ENCODE peak calls at places on chromosomes 5 and 9, in seven cellular contexts. F, N, I, H, M, X and A are unnamed samples.

GRCh38 chr5:108381955-108382783 is at the start of gene FBXL17:
- DNase-seq in N (peak; percentile 96), X (peak; percentile 96), M (peak; percentile 95), H (peak; percentile 87), F (peak; percentile 96), I (peak; percentile 92), A (peak; percentile 95)

GRCh38 chr5:83474986-83475385 is 3.4 kb downstream of the VCAN start:
- DNase-seq in N (no peak), H (no peak), X (no peak), M (no peak), I (peak; percentile 45), F (no peak), A (no peak)

GRCh38 chr9:131008909-131009618 is at the start of gene LAMC3:
- DNase-seq in H (no peak), X (no peak), M (peak; percentile 60), N (no peak), F (no peak), I (peak; percentile 51), A (no peak)

GRCh38 chr5:139524446-139524845 is 36.7 kb upstream of the UBE2D2 start:
- DNase-seq in I (no peak), N (no peak), X (no peak), M (no peak), F (no peak), H (no peak), A (no peak)

GRCh38 chr9:131679261-131680020 is 60.4 kb downstream of the RAPGEF1 start:
- DNase-seq in H (no peak), I (peak; percentile 30), N (no peak), X (no peak), F (no peak), M (peak; percentile 74), A (no peak)

GRCh38 chr5:139744471-139745120 is 51.0 kb upstream of the PSD2 start:
- DNase-seq in I (no peak), X (no peak), M (no peak), N (no peak), F (no peak), H (no peak), A (no peak)

GRCh38 chr9:91077624-91078023 is 276.0 kb downstream of the SYK start:
- DNase-seq in M (no peak), F (no peak), I (no peak), N (no peak), X (no peak), H (no peak), A (no peak)

GRCh38 chr5:37005946-37006540 is 129.5 kb downstream of the NIPBL start:
- DNase-seq in M (peak; percentile 58), H (no peak), N (peak; percentile 55), I (peak; percentile 65), F (no peak), X (peak; percentile 43), A (no peak)

GRCh38 chr5:65263291-65263690 is 218.4 kb downstream of the ADAMTS6 start:
- DNase-seq in M (peak; percentile 60), I (peak; percentile 41), X (no peak), H (no peak), F (no peak), N (no peak), A (no peak)

GRCh38 chr9:76905984-76906861 is at the start of gene PRUNE2:
- DNase-seq in H (no peak), I (peak; percentile 94), N (no peak), F (peak; percentile 71), X (no peak), M (peak; percentile 83), A (peak; percentile 80)

GRCh38 chr5:150036513-150036912 is 36.0 kb downstream of the HMGXB3 start:
- DNase-seq in M (peak; percentile 99), H (no peak), I (peak; percentile 94), F (no peak), N (no peak), X (no peak), A (no peak)

GRCh38 chr9:92097997-92098482 is 17.2 kb downstream of the SPTLC1 start:
- DNase-seq in M (no peak), X (no peak), F (peak; percentile 95), I (no peak), H (no peak), N (no peak), A (peak; percentile 91)

GRCh38 chr5:1488882-1489680 is 34.7 kb downstream of the LPCAT1 start:
- DNase-seq in H (no peak), I (peak; percentile 48), X (peak; percentile 65), N (peak; percentile 60), F (no peak), M (peak; percentile 96), A (peak; percentile 33)

GRCh38 chr9:94945191-94946144 is 219.0 kb downstream of the AOPEP start:
- DNase-seq in M (peak; percentile 97), H (no peak), F (no peak), I (peak; percentile 89), N (no peak), X (no peak), A (no peak)

GRCh38 chr9:83219154-83219923 is 156.4 kb upstream of the RASEF start:
- DNase-seq in F (peak; percentile 89), N (peak; percentile 50), X (no peak), I (peak; percentile 89), H (no peak), M (peak; percentile 91), A (peak; percentile 83)

GRCh38 chr9:124412228-124412575 is 3.0 kb downstream of the PSMB7 start:
- DNase-seq in I (no peak), H (no peak), X (no peak), F (no peak), M (peak; percentile 33), N (no peak), A (no peak)

GRCh38 chr9:75909776-75910175 is 19.3 kb downstream of the PCSK5 start:
- DNase-seq in M (no peak), F (no peak), N (no peak), H (no peak), X (no peak), I (no peak), A (no peak)

GRCh38 chr5:71588533-71588885 is 1.4 kb downstream of the MCCC2 start:
- DNase-seq in X (no peak), N (no peak), F (no peak), M (no peak), H (no peak), I (no peak), A (no peak)
- H3K4me3 ChIP-seq in X (peak overlapping the region; percentile 85), N (peak overlapping the region; percentile 90), F (no peak overlapping the region), M (peak overlapping the region; percentile 89), H (no peak overlapping the region), I (peak overlapping the region; percentile 92), A (no peak overlapping the region)

GRCh38 chr9:23799521-23799920 is 26.5 kb downstream of the ELAVL2 start:
- DNase-seq in N (no peak), I (no peak), X (no peak), H (no peak), M (no peak), F (no peak), A (no peak)

GRCh38 chr9:23798325-23798724 is 27.7 kb downstream of the ELAVL2 start:
- DNase-seq in H (no peak), I (no peak), F (no peak), M (no peak), N (no peak), X (no peak), A (no peak)

GRCh38 chr9:23803216-23803615 is 22.8 kb downstream of the ELAVL2 start:
- DNase-seq in M (no peak), H (no peak), N (no peak), I (no peak), F (no peak), X (no peak), A (no peak)

DNA sequence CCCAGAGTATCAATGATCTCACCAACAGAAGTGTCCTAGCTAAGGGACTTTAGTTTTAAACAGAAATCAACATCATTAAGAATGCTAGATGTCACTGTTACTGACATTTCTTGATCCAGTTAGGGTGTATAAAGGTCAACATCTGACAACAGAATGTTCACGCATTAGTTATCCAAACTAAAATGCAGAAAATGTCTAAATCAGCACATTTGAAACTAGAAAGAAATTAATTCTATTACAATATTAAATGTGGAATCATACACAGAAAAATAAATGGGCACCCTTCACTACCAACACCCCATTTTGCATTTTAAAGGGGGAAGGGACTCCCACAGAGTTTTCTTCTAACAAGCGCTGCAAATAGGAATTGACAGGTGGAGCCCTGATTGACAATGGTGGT is 24.5 kb downstream of the ELAVL2 start:
- DNase-seq in N (no peak), H (no peak), I (no peak), M (no peak), X (no peak), F (no peak), A (no peak)
- H3K4me1 ChIP-seq in N (no peaks in the 10 kb centered on the region), H (no peaks in the 10 kb centered on the region), I (no peaks in the 10 kb centered on the region), M (no peaks in the 10 kb centered on the region), X (no peaks in the 10 kb centered on the region), F (no peaks in the 10 kb centered on the region), A (no peaks in the 10 kb centered on the region)

GRCh38 chr5:68232272-68232671 is 16.7 kb downstream of the PIK3R1 start:
- DNase-seq in N (no peak), H (no peak), I (no peak), F (no peak), X (no peak), M (no peak), A (no peak)
- H3K4me3 ChIP-seq in N (no peak overlapping the region), H (no peak overlapping the region), I (no peak overlapping the region), F (no peak overlapping the region), X (no peak overlapping the region), M (no peak overlapping the region), A (no peak overlapping the region)

GRCh38 chr5:93577807-93578178 is 3.2 kb downstream of the NR2F1-AS1 start:
- DNase-seq in F (no peak), I (no peak), X (no peak), M (no peak), N (no peak), H (no peak), A (no peak)
- H3K4me1 ChIP-seq in F (no peaks in the 10 kb centered on the region), I (peaks cover 4% of the 10 kb centered on the region), X (no peaks in the 10 kb centered on the region), M (peaks cover 5% of the 10 kb centered on the region), N (no peaks in the 10 kb centered on the region), H (peaks cover 14% of the 10 kb centered on the region), A (peaks cover 6% of the 10 kb centered on the region)

DNA sequence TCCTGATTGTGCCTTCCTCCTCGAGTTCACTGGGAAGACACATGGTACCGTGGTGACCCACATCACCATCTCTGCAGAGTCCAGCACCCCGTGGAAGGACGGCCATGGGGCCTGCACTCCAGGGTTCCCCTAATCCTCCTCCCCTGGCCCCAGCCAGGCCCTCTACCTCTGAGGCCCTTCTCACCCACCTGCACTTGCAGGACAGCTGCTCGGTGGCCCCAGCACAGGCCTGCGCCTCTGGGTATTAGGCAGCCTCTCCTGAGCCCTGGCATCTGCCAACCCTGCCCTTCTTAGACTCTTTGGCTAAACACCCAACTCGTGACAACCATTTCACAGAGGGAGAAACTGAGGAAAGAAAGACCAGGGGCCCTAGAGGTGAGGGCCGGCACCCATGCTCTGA is 28.9 kb upstream of the CPLX2 start:
- DNase-seq in I (no peak), X (no peak), N (no peak), H (no peak), M (no peak), F (no peak), A (no peak)
- H3K4me3 ChIP-seq in I (no peak overlapping the region), X (no peak overlapping the region), N (no peak overlapping the region), H (no peak overlapping the region), M (no peak overlapping the region), F (no peak overlapping the region), A (no peak overlapping the region)